ENCODE peak calls at places on chromosome 6, in four cellular contexts. B, X, W and L are unnamed samples.
A peak's percentile ranks its signal among the peaks of the same experiment; 100 is the strongest.

GRCh38 chr6:91130126-91130525 is 543.3 kb upstream of the MAP3K7 start:
- DNase-seq in B (no peak), X (no peak), W (no peak), L (no peak)

GRCh38 chr6:98525860-98526259 is 308.5 kb upstream of the POU3F2 start:
- DNase-seq in B (no peak), X (no peak), W (no peak), L (no peak)

GRCh38 chr6:92132446-92132845 is 1286.9 kb downstream of the EPHA7 start:
- DNase-seq in B (no peak), X (no peak), W (no peak), L (no peak)

GRCh38 chr6:4732691-4733315 is 43.4 kb upstream of the CDYL start:
- DNase-seq in B (peak; percentile 31), X (peak; percentile 39), W (peak; percentile 37), L (peak; percentile 85)

GRCh38 chr6:134821397-134821796 is 128.5 kb downstream of the ALDH8A1 start:
- DNase-seq in B (no peak), X (peak; percentile 39), W (no peak), L (no peak)

GRCh38 chr6:15628499-15629131 is 34.2 kb downstream of the DTNBP1 start:
- DNase-seq in B (no peak), X (no peak), W (no peak), L (no peak)

GRCh38 chr6:108120311-108120710 is 45.5 kb upstream of the NR2E1 start:
- DNase-seq in B (no peak), X (no peak), W (no peak), L (no peak)

GRCh38 chr6:21595951-21596378 is 2.4 kb downstream of the SOX4 start:
- DNase-seq in B (no peak), X (peak; percentile 47), W (no peak), L (no peak)

GRCh38 chr6:119495230-119495683 is 145.7 kb upstream of the MAN1A1 start:
- DNase-seq in B (no peak), X (peak; percentile 31), W (no peak), L (no peak)

GRCh38 chr6:154981071-154981373 is 14.1 kb upstream of the TIAM2 start:
- DNase-seq in B (no peak), X (no peak), W (no peak), L (no peak)

GRCh38 chr6:5337573-5337972 is 76.3 kb downstream of the FARS2 start:
- DNase-seq in B (no peak), X (no peak), W (no peak), L (peak; percentile 80)

GRCh38 chr6:14193524-14193923 is 76.0 kb downstream of the CD83 start:
- DNase-seq in B (no peak), X (no peak), W (no peak), L (no peak)

GRCh38 chr6:39079726-39080125 is 31.1 kb downstream of the GLP1R start:
- DNase-seq in B (no peak), X (no peak), W (no peak), L (no peak)

GRCh38 chr6:56245903-56246351 is 1.5 kb downstream of the COL21A1 start:
- DNase-seq in B (no peak), X (no peak), W (no peak), L (peak; percentile 10)

GRCh38 chr6:169798764-169799473 is 47.5 kb downstream of the ERMARD start:
- DNase-seq in B (no peak), X (no peak), W (no peak), L (no peak)

GRCh38 chr6:7236312-7237209 is 76.4 kb downstream of the SSR1 start:
- DNase-seq in B (peak; percentile 35), X (no peak), W (peak; percentile 69), L (no peak)

GRCh38 chr6:53691252-53691651 is 25.7 kb upstream of the KLHL31 start:
- DNase-seq in B (no peak), X (no peak), W (no peak), L (no peak)

GRCh38 chr6:138267971-138268895 is 49.9 kb upstream of the PBOV1 start:
- DNase-seq in B (no peak), X (no peak), W (no peak), L (no peak)

GRCh38 chr6:71211799-71212198 is 76.8 kb upstream of the OGFRL1 start:
- DNase-seq in B (no peak), X (no peak), W (no peak), L (no peak)

GRCh38 chr6:44221291-44221960 is 2.0 kb upstream of the SLC29A1 start:
- DNase-seq in B (no peak), X (peak; percentile 90), W (peak; percentile 77), L (peak; percentile 95)

GRCh38 chr6:3382399-3383279 is 74.2 kb downstream of the SLC22A23 start:
- DNase-seq in B (peak; percentile 89), X (no peak), W (no peak), L (no peak)
- H3K27ac ChIP-seq in B (peak overlapping the region; percentile 49), X (no peak overlapping the region), W (no peak overlapping the region), L (no peak overlapping the region)

DNA sequence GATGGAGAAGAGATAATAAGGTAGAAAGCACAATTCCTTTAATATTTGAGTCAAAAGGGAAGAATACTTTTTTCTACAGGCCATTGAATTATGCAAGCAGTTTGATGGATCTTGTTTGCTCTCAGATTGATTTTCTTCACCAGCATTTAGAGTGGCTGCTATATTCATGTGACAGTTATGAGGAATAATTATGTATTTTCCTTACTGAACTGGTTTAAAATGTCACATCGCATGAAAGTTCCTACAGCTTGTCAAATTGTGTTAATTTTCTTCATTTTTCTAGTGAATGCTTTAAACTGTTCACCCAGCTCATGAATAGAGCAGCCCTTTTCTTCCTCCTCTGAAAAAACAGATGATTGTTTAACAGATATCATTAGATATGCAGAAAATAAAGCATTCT is 37.4 kb upstream of the TPD52L1 start:
- DNase-seq in B (no peak), X (no peak), W (no peak), L (no peak)
- H3K9ac ChIP-seq in B (no peak overlapping the region), X (no peak overlapping the region), W (no peak overlapping the region), L (no peak overlapping the region)

GRCh38 chr6:34143884-34144580 is 1.9 kb downstream of the GRM4 start:
- DNase-seq in B (no peak), X (peak; percentile 85), W (peak; percentile 90), L (peak; percentile 15)

GRCh38 chr6:34145161-34146020 is 496 bp downstream of the GRM4 start:
- DNase-seq in B (no peak), X (peak; percentile 78), W (peak; percentile 51), L (peak; percentile 25)

GRCh38 chr6:34146021-34146782 is at the start of gene GRM4:
- DNase-seq in B (no peak), X (no peak), W (no peak), L (no peak)

GRCh38 chr6:34143196-34143883 is 2.5 kb downstream of the GRM4 start:
- DNase-seq in B (no peak), X (no peak), W (no peak), L (no peak)

DNA sequence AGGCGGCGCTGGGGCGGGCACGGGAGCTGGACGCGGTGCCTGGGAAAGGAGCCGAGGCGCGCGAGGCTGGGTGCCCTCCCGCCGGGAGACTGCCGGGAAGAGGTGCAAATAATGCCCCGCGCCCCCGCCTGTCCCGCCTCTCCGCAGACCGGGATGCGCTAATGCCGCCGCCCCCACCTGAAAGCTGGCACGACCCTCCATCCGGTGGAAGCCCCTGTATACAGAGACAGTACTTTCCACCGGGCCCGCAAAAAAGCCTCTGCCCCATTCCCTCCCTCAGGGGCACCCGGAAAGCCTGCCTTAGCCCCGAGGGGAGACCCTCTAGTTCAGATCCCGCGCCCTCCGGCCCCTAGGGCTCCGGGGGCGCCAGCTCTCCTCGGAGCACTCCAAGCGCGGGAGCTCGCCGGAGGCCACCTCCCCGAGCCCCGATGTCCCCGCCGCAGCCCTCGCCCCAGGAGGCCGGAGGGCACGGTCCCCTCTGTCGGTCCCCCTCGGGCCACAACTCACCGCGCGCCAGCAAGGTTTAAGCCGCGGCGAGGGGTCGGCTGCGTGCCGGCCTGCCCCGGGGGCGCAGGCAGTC is 1.2 kb downstream of the GRM4 start:
- DNase-seq in B (no peak), X (no peak), W (no peak), L (no peak)
- TF ChIP-seq MAX in B (no peak), X (no peak), W (no peak), L (no peak)

GRCh38 chr6:62013719-62014118 is 272.3 kb downstream of the KHDRBS2 start:
- DNase-seq in B (no peak), X (no peak), W (no peak), L (no peak)
- H3K27ac ChIP-seq in B (no peak overlapping the region), X (no peak overlapping the region), W (no peak overlapping the region), L (no peak overlapping the region)

GRCh38 chr6:187252-187840 is 104.9 kb upstream of the DUSP22 start:
- DNase-seq in B (no peak), X (no peak), W (no peak), L (no peak)
- H3K9ac ChIP-seq in B (no peak overlapping the region), X (no peak overlapping the region), W (no peak overlapping the region), L (no peak overlapping the region)